ENCODE peak calls at places on chromosomes 2 and 18, in seven cellular contexts. O is ovary, V is GM23248, X is Panc1, S is endothelial cell of umbilical vein, G is IMR-90, J is mesendoderm. Q is an unnamed sample. For H3K36me3, the result is how much of the 10 kb centered on the place peaks cover.

GRCh38 chr2:237479747-237480146 is 7.3 kb upstream of the MLPH start:
- DNase-seq in V (no peak), X (no peak), O (no peak), G (no peak), S (no peak), J (no peak), Q (no peak)

GRCh38 chr2:128277961-128278681 is 40.5 kb downstream of the HS6ST1 start:
- DNase-seq in G (no peak), J (no peak), X (no peak), S (no peak), V (no peak), O (no peak), Q (no peak)

GRCh38 chr2:15640291-15640711 is 48.6 kb downstream of the DDX1 start:
- DNase-seq in J (peak), X (no peak), S (peak), V (peak), O (peak), G (peak), Q (no peak)

GRCh38 chr2:69138247-69138754 is 125.3 kb downstream of the ANTXR1 start:
- DNase-seq in V (peak), G (peak), S (peak), O (no peak), X (peak), J (peak), Q (no peak)

GRCh38 chr2:224778474-224778877 is 62.3 kb upstream of the CCDC195 start:
- DNase-seq in S (peak), X (peak), V (peak), J (peak), O (peak), G (peak), Q (peak)

GRCh38 chr2:160246356-160246755 is 46.3 kb upstream of the ITGB6 start:
- DNase-seq in S (no peak), X (no peak), V (no peak), O (no peak), G (peak), J (no peak), Q (no peak)

GRCh38 chr18:45634454-45634853 is 19.2 kb downstream of the SLC14A2 start:
- DNase-seq in X (no peak), V (no peak), G (no peak), J (no peak), S (no peak), O (no peak), Q (no peak)

GRCh38 chr2:41605914-41606313 is 441.9 kb upstream of the PKDCC start:
- DNase-seq in O (no peak), G (no peak), V (no peak), J (no peak), X (no peak), S (no peak), Q (no peak)

GRCh38 chr2:223486741-223487140 is 115.4 kb downstream of the SCG2 start:
- DNase-seq in G (no peak), O (no peak), J (no peak), V (no peak), S (no peak), X (no peak), Q (no peak)

GRCh38 chr2:239858179-239858578 is 167.0 kb downstream of the NDUFA10 start:
- DNase-seq in S (peak), G (no peak), X (no peak), V (no peak), O (no peak), J (no peak), Q (no peak)

GRCh38 chr2:18993756-18994155 is 364.7 kb downstream of the OSR1 start:
- DNase-seq in G (no peak), X (no peak), J (no peak), O (no peak), V (peak), S (no peak), Q (no peak)

GRCh38 chr2:137302957-137303356 is 537.6 kb downstream of the THSD7B start:
- DNase-seq in V (no peak), X (no peak), J (no peak), S (no peak), G (no peak), O (no peak), Q (no peak)

GRCh38 chr2:85394256-85394655 is 15.9 kb downstream of the CAPG start:
- DNase-seq in G (no peak), O (no peak), J (no peak), V (no peak), X (no peak), S (no peak), Q (no peak)

GRCh38 chr2:177746358-177746757 is 326.2 kb downstream of the PDE11A start:
- DNase-seq in O (no peak), X (no peak), G (no peak), J (no peak), S (peak), V (no peak), Q (no peak)

GRCh38 chr2:96594701-96595152 is 43.4 kb downstream of the KANSL3 start:
- DNase-seq in S (no peak), X (no peak), J (no peak), G (no peak), O (no peak), V (no peak), Q (no peak)

GRCh38 chr2:88253375-88253774 is 83.2 kb downstream of the THNSL2 start:
- DNase-seq in G (no peak), O (no peak), S (no peak), X (no peak), V (no peak), J (no peak), Q (no peak)

GRCh38 chr2:66578067-66578852 is 143.3 kb downstream of the MEIS1 start:
- DNase-seq in O (peak), G (peak), S (no peak), V (no peak), J (peak), X (no peak), Q (peak)

GRCh38 chr2:130391872-130392670 is 36.2 kb downstream of the PTPN18 start:
- DNase-seq in S (no peak), V (peak), O (no peak), G (peak), J (no peak), X (no peak), Q (no peak)

GRCh38 chr2:180747728-180748127 is 232.7 kb upstream of the UBE2E3 start:
- DNase-seq in J (peak), V (no peak), X (no peak), G (peak), O (no peak), S (no peak), Q (no peak)

GRCh38 chr2:202084265-202084664 is 11.2 kb downstream of the KIAA2012 start:
- DNase-seq in V (peak), X (no peak), J (no peak), G (peak), S (no peak), O (no peak), Q (peak)

GRCh38 chr2:121626777-121627524 is 22.3 kb downstream of the CLASP1 start:
- DNase-seq in V (no peak), G (peak), J (no peak), X (no peak), S (peak), O (no peak), Q (no peak)

GRCh38 chr2:237257471-237257951 is 156.5 kb downstream of the COL6A3 start:
- DNase-seq in O (peak), V (peak), S (peak), X (no peak), G (peak), J (no peak), Q (no peak)

GRCh38 chr2:168944065-168944464 is 43.0 kb downstream of the G6PC2 start:
- DNase-seq in O (no peak), J (peak), S (no peak), V (no peak), X (no peak), G (no peak), Q (no peak)

GRCh38 chr2:67311536-67311935 is 85.6 kb upstream of the ETAA1 start:
- DNase-seq in G (peak), O (no peak), X (no peak), S (peak), J (no peak), V (peak), Q (no peak)

GRCh38 chr18:35335861-35336260 is 8.4 kb downstream of the ZNF24 start:
- DNase-seq in X (no peak), G (no peak), V (no peak), O (no peak), S (no peak), J (no peak), Q (no peak)

GRCh38 chr18:35331367-35332087 is 12.7 kb downstream of the ZNF24 start:
- DNase-seq in G (no peak), V (no peak), O (no peak), S (peak), J (no peak), X (no peak), Q (peak)

GRCh38 chr18:35334821-35335220 is 9.4 kb downstream of the ZNF24 start:
- DNase-seq in G (peak), X (no peak), S (no peak), J (no peak), O (no peak), V (peak), Q (no peak)

GRCh38 chr18:35334183-35334582 is 10.0 kb downstream of the ZNF24 start:
- DNase-seq in J (no peak), G (no peak), V (no peak), X (no peak), O (no peak), S (no peak), Q (no peak)

DNA sequence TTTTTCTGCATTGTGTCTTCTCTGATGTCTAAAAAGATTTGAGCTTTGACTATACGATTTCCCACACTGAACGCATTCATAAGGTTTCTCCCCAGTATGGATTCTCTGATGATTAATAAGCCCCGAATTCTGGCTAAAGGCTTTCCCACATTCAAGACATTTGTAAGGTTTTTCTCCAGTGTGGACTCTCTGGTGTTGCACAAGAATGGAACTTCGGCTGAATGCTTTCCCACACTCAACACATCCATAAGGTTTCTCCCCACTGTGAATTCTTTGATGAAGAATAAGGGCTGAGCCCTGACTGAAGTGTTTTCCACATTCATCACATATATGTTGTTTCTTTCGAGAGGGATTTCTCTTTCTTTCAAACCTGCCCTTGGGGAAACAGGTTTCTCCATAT is 7.0 kb downstream of the ZNF24 start:
- DNase-seq in G (no peak), X (no peak), S (no peak), V (no peak), J (no peak), O (no peak), Q (no peak)
- H3K36me3 ChIP-seq in G (under half), X (half or more), S (half or more), V (half or more), J (under half), O (under half), Q (under half)

DNA sequence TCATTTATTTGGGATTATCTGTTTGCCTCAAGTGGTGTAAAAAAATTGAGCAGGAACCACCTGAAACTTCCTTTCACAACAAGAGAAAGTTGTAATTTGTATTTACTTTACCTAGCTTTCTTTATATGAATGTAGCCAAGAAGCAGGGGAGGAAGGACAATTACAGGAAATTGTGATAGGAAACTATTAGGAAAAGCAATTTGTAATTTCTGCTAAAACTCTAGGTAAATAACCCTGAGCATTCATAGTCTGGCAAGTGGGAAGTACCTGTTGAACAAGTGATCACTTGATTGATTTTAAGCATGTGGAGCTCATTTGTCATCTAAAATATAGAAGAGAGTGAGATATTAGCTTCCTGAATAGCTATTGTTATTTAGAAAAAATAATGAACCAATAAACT is 5.0 kb downstream of the TFPI start:
- DNase-seq in J (no peak), V (no peak), X (no peak), G (no peak), S (peak), O (no peak), Q (no peak)
- H3K4me3 ChIP-seq in J (no peak), V (no peak), X (no peak), G (no peak), S (peak), O (no peak), Q (no peak)

DNA sequence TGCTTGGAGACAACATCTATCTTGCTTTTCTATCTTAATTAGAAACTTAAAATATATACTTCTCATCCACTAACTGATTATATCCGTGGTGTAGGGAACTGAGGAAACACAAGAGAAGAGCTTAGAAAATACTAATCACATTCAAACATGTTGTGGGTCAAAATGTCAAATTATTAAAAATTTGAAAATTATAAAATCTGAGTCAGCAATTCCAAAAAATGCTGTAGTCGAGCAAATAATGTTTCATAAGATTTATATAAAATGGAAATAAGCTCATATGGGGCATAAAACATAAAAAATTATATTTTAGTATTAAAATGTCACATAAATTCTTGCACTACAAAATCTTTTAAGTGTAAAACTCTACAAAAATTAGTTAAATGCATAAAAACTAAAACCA is 29.2 kb downstream of the SF3B1 start:
- DNase-seq in X (no peak), G (no peak), V (no peak), J (no peak), O (no peak), S (no peak), Q (no peak)
- H3K36me3 ChIP-seq in X (half or more), G (half or more), V (half or more), J (under half), O (under half), S (half or more), Q (half or more)

DNA sequence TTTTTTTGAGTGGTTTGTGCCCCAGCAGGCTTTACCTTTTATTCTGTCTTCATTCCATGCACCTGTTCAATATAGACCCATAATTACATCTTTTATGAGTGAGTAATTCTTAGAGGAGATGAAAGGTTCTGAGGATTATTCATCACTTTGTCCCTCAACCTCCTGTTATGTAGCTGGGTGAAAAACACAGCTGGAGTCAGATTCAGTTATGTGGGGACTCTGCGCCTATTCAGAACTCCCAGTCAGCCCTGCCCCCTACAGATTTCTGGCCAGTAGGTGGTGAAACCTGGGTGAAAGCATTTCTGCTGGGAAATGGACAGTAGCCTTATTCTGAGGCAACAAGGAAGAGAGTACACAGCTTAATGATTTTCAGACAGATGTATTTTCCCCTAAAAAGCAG is 107.8 kb downstream of the MGAT5 start:
- DNase-seq in J (no peak), V (no peak), O (no peak), G (no peak), X (no peak), S (no peak), Q (no peak)
- H3K4me3 ChIP-seq in J (no peak), V (no peak), O (no peak), G (no peak), X (no peak), S (no peak), Q (no peak)

Q was measured in H7.